ENCODE peak calls at places on chromosomes 2 and 18, in ten cellular contexts. E, G, X, W, N, A, K, Z, I and C are unnamed samples. For H3K4me1, the result is how much of the 10 kb centered on the place peaks cover.

GRCh38 chr2:127641846-127642510 is 4.0 kb upstream of the GPR17 start:
- DNase-seq in E (no peak), G (no peak), X (no peak), W (no peak), N (no peak), A (no peak), K (no peak), Z (no peak), I (no peak), C (no peak)

GRCh38 chr2:70994055-70994444 is 623 bp downstream of the TEX261 start:
- DNase-seq in E (no peak), G (no peak), X (no peak), W (no peak), N (no peak), A (no peak), K (no peak), Z (no peak), I (no peak), C (no peak)

GRCh38 chr18:59249186-59249774 is 24.0 kb downstream of the RAX start:
- DNase-seq in E (peak), G (peak), X (peak), W (no peak), N (no peak), A (peak), K (peak), Z (peak), I (peak), C (peak)

GRCh38 chr2:55010149-55010591 is 40.1 kb downstream of the RTN4 start:
- DNase-seq in E (peak), G (no peak), X (peak), W (peak), N (peak), A (peak), K (peak), Z (peak), I (no peak), C (peak)

GRCh38 chr2:14641116-14641515 is 8.6 kb downstream of the LRATD1 start:
- DNase-seq in E (no peak), G (no peak), X (no peak), W (no peak), N (no peak), A (no peak), K (no peak), Z (no peak), I (no peak), C (no peak)

GRCh38 chr2:216215991-216216390 is 106.8 kb downstream of the XRCC5 start:
- DNase-seq in E (peak), G (no peak), X (no peak), W (no peak), N (no peak), A (no peak), K (no peak), Z (peak), I (peak), C (no peak)

GRCh38 chr2:173339807-173340206 is 14.9 kb upstream of the CDCA7 start:
- DNase-seq in E (no peak), G (no peak), X (no peak), W (no peak), N (no peak), A (no peak), K (no peak), Z (no peak), I (no peak), C (no peak)

GRCh38 chr18:54873884-54874255 is 45.6 kb downstream of the RAB27B start:
- DNase-seq in E (no peak), G (no peak), X (no peak), W (no peak), N (no peak), A (no peak), K (no peak), Z (no peak), I (no peak), C (no peak)

GRCh38 chr2:101546376-101547058 is 71.6 kb upstream of the RFX8 start:
- DNase-seq in E (no peak), G (no peak), X (no peak), W (no peak), N (no peak), A (no peak), K (no peak), Z (no peak), I (no peak), C (no peak)

DNA sequence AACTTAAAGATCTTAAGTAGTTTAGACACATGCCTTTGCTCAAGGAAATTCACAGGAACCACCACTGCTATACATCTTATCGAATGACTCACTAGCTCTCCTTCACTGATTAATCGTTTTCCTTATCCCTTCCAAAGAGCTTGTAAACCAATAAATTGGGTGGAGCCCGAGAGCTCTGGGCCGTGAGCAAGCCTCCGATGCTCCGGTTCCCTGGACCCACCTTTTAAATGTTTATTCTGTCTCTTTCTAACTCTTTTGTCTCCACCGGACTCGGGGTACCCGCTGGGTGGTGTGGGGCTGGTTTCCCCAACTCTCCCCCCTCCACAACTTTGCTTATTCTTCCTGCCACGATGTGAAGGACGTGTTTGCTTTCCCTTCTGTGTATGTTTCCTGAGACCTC is 292.9 kb upstream of the TMEFF2 start:
- DNase-seq in E (no peak), G (no peak), X (no peak), W (no peak), N (no peak), A (no peak), K (no peak), Z (no peak), I (no peak), C (no peak)
- TF ChIP-seq POLR2A in E (no peak), G (no peak), X (no peak), W (no peak), N (no peak), A (no peak), K (no peak), Z (no peak), I (no peak), C (no peak)

GRCh38 chr2:238894226-238894949 is 46.5 kb downstream of the TWIST2 start:
- DNase-seq in E (no peak), G (no peak), X (no peak), W (no peak), N (no peak), A (no peak), K (no peak), Z (no peak), I (no peak), C (no peak)

GRCh38 chr2:238895361-238895882 is 47.5 kb downstream of the TWIST2 start:
- DNase-seq in E (no peak), G (no peak), X (no peak), W (no peak), N (no peak), A (no peak), K (no peak), Z (no peak), I (no peak), C (no peak)

GRCh38 chr2:238893349-238894000 is 45.6 kb downstream of the TWIST2 start:
- DNase-seq in E (no peak), G (no peak), X (no peak), W (no peak), N (no peak), A (no peak), K (no peak), Z (no peak), I (no peak), C (peak)

GRCh38 chr2:238895901-238896600 is 48.2 kb downstream of the TWIST2 start:
- DNase-seq in E (peak), G (peak), X (no peak), W (peak), N (peak), A (peak), K (peak), Z (no peak), I (peak), C (peak)

GRCh38 chr2:238894950-238895298 is 47.0 kb downstream of the TWIST2 start:
- DNase-seq in E (no peak), G (no peak), X (no peak), W (no peak), N (no peak), A (no peak), K (no peak), Z (no peak), I (no peak), C (no peak)
- H3K4me1 ChIP-seq in E (under half), G (under half), X (under half), W (under half), N (under half), A (under half), K (under half), Z (under half), I (under half), C (under half)

GRCh38 chr18:7568426-7568825 is 1.3 kb downstream of the PTPRM start:
- DNase-seq in E (peak), G (peak), X (peak), W (no peak), N (peak), A (peak), K (no peak), Z (no peak), I (peak), C (peak)

GRCh38 chr18:7565677-7566076 is 1.4 kb upstream of the PTPRM start:
- DNase-seq in E (no peak), G (no peak), X (no peak), W (no peak), N (no peak), A (no peak), K (no peak), Z (no peak), I (no peak), C (no peak)

GRCh38 chr18:7567487-7568425 is 640 bp downstream of the PTPRM start:
- DNase-seq in E (peak), G (peak), X (peak), W (peak), N (peak), A (peak), K (peak), Z (no peak), I (no peak), C (peak)

GRCh38 chr18:7566244-7566586 is 901 bp upstream of the PTPRM start:
- DNase-seq in E (no peak), G (no peak), X (no peak), W (no peak), N (no peak), A (no peak), K (no peak), Z (no peak), I (no peak), C (no peak)

DNA sequence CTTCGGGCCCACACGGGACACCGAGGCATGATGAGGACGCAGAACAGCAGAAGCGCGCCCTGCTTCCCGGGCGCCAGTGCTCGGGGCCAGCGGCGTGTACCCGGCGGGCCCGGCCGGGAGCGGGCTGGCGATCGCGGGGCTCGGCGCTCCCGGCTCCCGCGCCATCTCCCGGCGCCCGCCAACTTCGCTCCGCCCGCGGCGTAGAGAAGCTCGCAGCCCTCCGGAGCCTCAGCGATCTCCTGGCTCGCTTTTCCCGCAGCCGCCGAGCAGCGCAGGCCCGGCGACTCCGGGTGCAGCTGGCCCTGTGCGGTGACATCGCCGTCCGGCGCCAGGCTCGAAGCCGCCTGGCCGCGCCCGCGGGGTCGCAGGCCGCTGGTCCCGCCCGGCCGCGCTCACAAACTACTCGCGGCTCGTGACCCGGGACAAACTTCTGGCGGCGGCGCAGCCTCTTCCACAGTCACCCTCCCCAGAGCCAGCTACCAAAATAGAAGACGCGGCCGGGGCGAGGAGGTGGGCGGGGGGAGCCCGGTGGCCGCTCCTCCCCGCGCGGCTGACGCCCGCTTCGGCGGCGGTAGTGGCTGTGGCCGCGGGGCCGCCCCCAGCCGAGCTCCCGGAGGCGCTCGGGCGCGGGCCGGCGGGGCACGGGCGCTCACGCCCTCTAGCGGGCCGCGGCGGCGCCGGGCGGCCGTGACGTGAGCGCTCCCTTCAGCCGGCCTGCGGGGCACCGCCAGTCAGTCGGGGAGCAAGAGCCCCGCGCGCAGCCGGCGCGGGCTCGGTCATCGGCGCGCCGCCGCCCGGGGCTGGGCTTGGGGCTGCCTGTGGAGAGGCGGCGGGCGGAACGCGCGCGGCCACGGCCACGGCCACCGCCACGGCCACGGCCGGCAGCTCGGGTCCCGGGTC is at the start of gene PTPRM:
- DNase-seq in E (peak), G (peak), X (peak), W (peak), N (peak), A (peak), K (peak), Z (peak), I (peak), C (peak)
- TF ChIP-seq POLR2A in E (peak), G (peak), X (peak), W (no peak), N (peak), A (peak), K (peak), Z (peak), I (peak), C (no peak)

DNA sequence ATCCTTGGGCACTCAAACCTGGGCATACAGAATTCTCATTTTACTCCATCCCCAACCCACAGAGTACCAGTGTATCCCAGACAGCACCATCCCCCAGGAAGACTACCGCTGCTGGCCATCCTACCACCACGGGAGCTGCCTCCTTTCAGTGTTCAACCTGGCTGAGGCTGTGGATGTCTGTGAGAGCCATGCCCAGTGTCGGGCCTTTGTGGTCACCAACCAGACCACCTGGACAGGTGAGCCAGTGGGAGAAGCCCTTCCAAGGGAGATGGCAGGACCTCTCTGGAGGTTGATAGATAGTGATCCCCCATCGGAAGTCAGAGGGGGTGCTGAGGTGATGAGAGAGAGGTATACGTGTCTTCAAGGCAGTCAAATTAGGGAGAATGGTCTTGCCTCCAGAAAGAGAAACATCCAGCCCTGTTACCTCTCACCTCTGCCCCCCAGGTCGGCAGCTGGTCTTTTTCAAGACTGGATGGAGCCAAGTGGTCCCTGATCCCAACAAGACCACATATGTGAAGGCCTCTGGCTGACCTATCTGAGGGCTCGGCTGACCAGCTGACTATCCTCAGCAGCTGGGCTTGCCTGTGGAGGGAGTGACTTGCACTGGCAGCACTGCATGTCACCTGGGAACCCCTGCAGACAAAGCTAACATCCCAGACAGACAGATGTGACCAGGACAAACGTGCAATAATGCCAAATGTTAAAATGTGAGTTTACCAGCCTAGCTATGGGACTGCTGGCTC is 9.5 kb downstream of the PKDCC start:
- DNase-seq in E (no peak), G (no peak), X (no peak), W (no peak), N (no peak), A (no peak), K (no peak), Z (no peak), I (no peak), C (no peak)
- H3K4me1 ChIP-seq in E (under half), G (under half), X (under half), W (under half), N (under half), A (under half), K (under half), Z (half or more), I (half or more), C (half or more)

DNA sequence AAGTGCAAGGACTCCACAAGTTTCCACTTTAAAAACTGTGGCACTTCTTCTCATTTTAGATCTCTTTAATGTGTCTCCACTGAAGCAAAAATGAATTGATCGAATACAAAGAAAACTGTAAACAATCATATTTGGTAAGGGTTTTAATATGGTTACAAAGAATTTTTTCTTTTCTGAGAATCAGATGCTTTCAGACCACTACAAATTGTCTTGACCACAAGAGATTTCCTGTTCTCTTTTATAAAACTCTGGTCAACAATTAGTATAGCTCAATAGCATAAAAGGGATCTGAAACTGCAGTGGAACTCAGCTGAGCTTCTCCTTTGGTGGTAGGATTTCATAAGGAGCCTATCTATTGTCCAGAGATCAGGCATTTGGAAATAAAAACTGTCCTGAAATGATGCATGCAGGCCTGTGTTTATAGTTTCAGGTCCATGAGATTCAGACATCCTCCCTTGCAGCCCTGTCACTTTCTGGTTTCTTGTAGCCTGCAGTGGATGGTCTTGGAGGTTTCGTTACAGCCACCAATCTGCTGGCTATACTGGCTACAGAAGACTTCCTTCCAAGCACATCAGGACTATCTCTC is 120.0 kb downstream of the DOCK10 start:
- DNase-seq in E (no peak), G (no peak), X (no peak), W (no peak), N (no peak), A (no peak), K (no peak), Z (no peak), I (no peak), C (no peak)
- TF ChIP-seq POLR2A in E (no peak), G (no peak), X (no peak), W (no peak), N (no peak), A (no peak), K (no peak), Z (no peak), I (no peak), C (no peak)